ENCODE peak calls at places on chromosomes 16 and 17, in six cellular contexts. N is fibroblast of pulmonary artery; F is activated naive CD4-positive, alpha-beta T cell; W is NCI-H1930; B is PC-3; R is effector CD4-positive, alpha-beta T cell. Q is an unnamed sample.

GRCh38 chr17:21041753-21042433 is 918 bp downstream of the USP22 start:
- DNase-seq in B (peak; percentile 72), R (peak; percentile 49), N (peak; percentile 78), F (peak; percentile 23), W (peak; percentile 33), Q (no peak)

GRCh38 chr16:27516360-27516759 is 33.4 kb downstream of the GTF3C1 start:
- DNase-seq in N (no peak), F (no peak), R (no peak), W (no peak), B (no peak), Q (no peak)

GRCh38 chr17:78266231-78266631 is 34.8 kb downstream of the TMEM235 start:
- DNase-seq in B (no peak), R (no peak), F (no peak), W (no peak), N (no peak), Q (no peak)

GRCh38 chr16:23119570-23119969 is 29.7 kb downstream of the USP31 start:
- DNase-seq in N (peak; percentile 74), B (no peak), F (no peak), W (no peak), R (no peak), Q (no peak)

GRCh38 chr16:77171750-77172635 is 19.0 kb upstream of the MON1B start:
- DNase-seq in W (peak; percentile 13), B (peak; percentile 76), N (peak; percentile 76), F (no peak), R (peak; percentile 24), Q (no peak)

GRCh38 chr17:44976198-44976597 is 8.1 kb upstream of the C1QL1 start:
- DNase-seq in W (no peak), R (no peak), N (no peak), B (no peak), F (no peak), Q (no peak)

GRCh38 chr16:19330801-19331484 is 45.4 kb downstream of the CLEC19A start:
- DNase-seq in W (no peak), N (no peak), F (no peak), B (peak; percentile 73), R (no peak), Q (no peak)

GRCh38 chr17:46264456-46265198 is 30.3 kb upstream of the LRRC37A start:
- DNase-seq in B (peak; percentile 97), R (peak; percentile 19), N (peak; percentile 78), F (no peak), W (no peak), Q (no peak)

GRCh38 chr16:5875416-5875815 is 777.8 kb upstream of the EEF2KMT start:
- DNase-seq in N (no peak), F (no peak), R (no peak), W (no peak), B (peak; percentile 4), Q (no peak)

GRCh38 chr16:54284319-54284930 is 2.2 kb downstream of the IRX3 start:
- DNase-seq in N (no peak), W (no peak), R (no peak), B (no peak), F (no peak), Q (no peak)

GRCh38 chr17:15908378-15908777 is 36.6 kb upstream of the ADORA2B start:
- DNase-seq in N (no peak), F (no peak), B (no peak), W (no peak), R (no peak), Q (no peak)

GRCh38 chr17:69900829-69901228 is 174.2 kb upstream of the KCNJ16 start:
- DNase-seq in F (no peak), W (no peak), N (no peak), R (no peak), B (no peak), Q (no peak)

GRCh38 chr17:2704890-2705248 is 6.7 kb downstream of the CLUH start:
- DNase-seq in B (no peak), W (no peak), N (no peak), R (no peak), F (no peak), Q (no peak)

GRCh38 chr17:29177871-29178749 is 2.1 kb downstream of the MYO18A start:
- DNase-seq in R (no peak), F (no peak), N (no peak), W (no peak), B (peak; percentile 8), Q (no peak)

GRCh38 chr17:8905256-8905778 is 37.8 kb upstream of the PIK3R6 start:
- DNase-seq in F (no peak), W (no peak), R (no peak), B (no peak), N (no peak), Q (no peak)

GRCh38 chr17:29933379-29933778 is 3.4 kb upstream of the SSH2 start:
- DNase-seq in R (no peak), B (peak; percentile 39), F (no peak), W (no peak), N (peak; percentile 67), Q (no peak)

GRCh38 chr16:19900590-19900989 is 15.9 kb upstream of the GPRC5B start:
- DNase-seq in B (no peak), N (no peak), F (no peak), W (no peak), R (no peak), Q (no peak)

GRCh38 chr16:68079616-68080344 is 5.4 kb upstream of the NFATC3 start:
- DNase-seq in B (no peak), W (no peak), R (peak; percentile 51), F (no peak), N (peak; percentile 62), Q (no peak)

GRCh38 chr16:47141773-47142468 is 1.8 kb downstream of the NETO2 start:
- DNase-seq in W (peak; percentile 38), F (peak; percentile 26), R (peak; percentile 77), N (peak; percentile 87), B (peak; percentile 87), Q (peak; percentile 31)

GRCh38 chr16:55502801-55503366 is 6.0 kb upstream of the LPCAT2 start:
- DNase-seq in W (no peak), N (peak; percentile 97), R (no peak), B (peak; percentile 57), F (no peak), Q (no peak)

GRCh38 chr17:79176792-79177601 is 102.4 kb downstream of the ENGASE start:
- DNase-seq in W (no peak), F (no peak), R (no peak), B (no peak), N (no peak), Q (no peak)

GRCh38 chr16:84177740-84178070 is 9.2 kb downstream of the TAF1C start:
- DNase-seq in W (no peak), F (no peak), R (no peak), N (peak; percentile 38), B (no peak), Q (no peak)

GRCh38 chr16:11619327-11619851 is 32.7 kb upstream of the LITAF start:
- DNase-seq in N (no peak), F (no peak), W (no peak), R (no peak), B (no peak), Q (no peak)

GRCh38 chr17:71790791-71791190 is 330.0 kb upstream of the SOX9 start:
- DNase-seq in F (no peak), R (no peak), N (no peak), B (peak; percentile 77), W (no peak), Q (no peak)

GRCh38 chr17:50541916-50542688 is 4.9 kb upstream of the SPATA20 start:
- DNase-seq in F (peak; percentile 50), W (peak; percentile 58), B (peak; percentile 92), N (peak; percentile 73), R (peak; percentile 68), Q (peak; percentile 70)